ENCODE peak calls at places on chromosomes 2 and 18, in six cellular contexts. P is right cardiac atrium; H is brain microvascular endothelial cell; W is H1; A is fibroblast of lung; D is naive thymus-derived CD4-positive, alpha-beta T cell. I is an unnamed sample.

GRCh38 chr18:47680488-47680887 is 250.0 kb downstream of the SMAD2 start:
- DNase-seq in P (no peak), D (no peak), H (no peak), W (no peak), A (no peak), I (no peak)

GRCh38 chr2:100744589-100744988 is 75.3 kb upstream of the NPAS2 start:
- DNase-seq in P (no peak), A (peak; percentile 71), D (no peak), H (peak; percentile 64), W (no peak), I (no peak)

GRCh38 chr2:162327134-162327769 is 8.8 kb upstream of the IFIH1 start:
- DNase-seq in W (no peak), D (peak; percentile 18), A (no peak), H (no peak), P (no peak), I (no peak)

GRCh38 chr2:216665240-216665639 is 30.1 kb downstream of the IGFBP5 start:
- DNase-seq in W (no peak), D (no peak), P (no peak), H (no peak), A (peak; percentile 85), I (no peak)

GRCh38 chr2:40734797-40735196 is 282.9 kb upstream of the SLC8A1 start:
- DNase-seq in W (no peak), D (no peak), P (no peak), A (peak; percentile 79), H (peak; percentile 36), I (no peak)

GRCh38 chr2:9770308-9771100 is 72.8 kb upstream of the TAF1B start:
- DNase-seq in D (no peak), P (peak; percentile 71), W (peak; percentile 68), A (peak; percentile 69), H (peak; percentile 70), I (peak; percentile 72)

GRCh38 chr18:32889620-32890593 is 117.1 kb upstream of the KLHL14 start:
- DNase-seq in W (no peak), D (no peak), H (no peak), P (no peak), A (no peak), I (no peak)

GRCh38 chr2:161097157-161097556 is 63.1 kb upstream of the TANK start:
- DNase-seq in P (no peak), A (no peak), W (no peak), H (no peak), D (no peak), I (no peak)

GRCh38 chr18:28411806-28412205 is 234.9 kb upstream of the CDH2 start:
- DNase-seq in W (no peak), D (no peak), H (no peak), P (peak; percentile 57), A (peak; percentile 80), I (no peak)

GRCh38 chr2:237693281-237694039 is 66.1 kb downstream of the LRRFIP1 start:
- DNase-seq in W (no peak), H (no peak), D (peak; percentile 33), P (no peak), A (peak; percentile 81), I (no peak)

GRCh38 chr2:238695538-238695937 is 152.3 kb upstream of the TWIST2 start:
- DNase-seq in H (no peak), W (no peak), A (no peak), P (no peak), D (no peak), I (no peak)

GRCh38 chr2:10447300-10448207 is 573 bp downstream of the ODC1 start:
- DNase-seq in H (peak; percentile 30), W (no peak), A (peak; percentile 51), D (no peak), P (no peak), I (no peak)

GRCh38 chr18:40338284-40338683 is 1616.8 kb upstream of the PIK3C3 start:
- DNase-seq in A (no peak), H (no peak), W (no peak), P (no peak), D (no peak), I (no peak)

GRCh38 chr2:67108231-67108630 is 288.9 kb upstream of the ETAA1 start:
- DNase-seq in W (no peak), P (no peak), A (no peak), H (no peak), D (no peak), I (no peak)

GRCh38 chr2:207530160-207531023 is 630 bp downstream of the CREB1 start:
- DNase-seq in D (peak; percentile 77), P (peak; percentile 53), H (no peak), W (no peak), A (peak; percentile 25), I (no peak)

GRCh38 chr2:6452702-6453481 is 412.8 kb downstream of the CMPK2 start:
- DNase-seq in W (peak; percentile 5), A (peak; percentile 11), H (peak; percentile 2), D (no peak), P (no peak), I (peak; percentile 31)

GRCh38 chr2:170929686-170930050 is 615 bp downstream of the GORASP2 start:
- DNase-seq in P (peak; percentile 47), D (no peak), H (peak; percentile 16), A (peak; percentile 45), W (no peak), I (no peak)

GRCh38 chr2:71716697-71717624 is 263.6 kb downstream of the DYSF start:
- DNase-seq in P (peak; percentile 92), W (no peak), A (peak; percentile 85), D (no peak), H (peak; percentile 78), I (no peak)

GRCh38 chr2:15177103-15177502 is 384.0 kb downstream of the NBAS start:
- DNase-seq in W (no peak), D (peak; percentile 75), A (peak; percentile 94), P (no peak), H (peak; percentile 57), I (no peak)

GRCh38 chr2:231384970-231385369 is 10.5 kb upstream of the B3GNT7 start:
- DNase-seq in P (no peak), A (no peak), H (no peak), D (no peak), W (no peak), I (no peak)

GRCh38 chr18:38534073-38534472 is 968.5 kb upstream of the CELF4 start:
- DNase-seq in H (no peak), W (no peak), A (no peak), D (no peak), P (no peak), I (no peak)

GRCh38 chr18:11149441-11150270 is at the start of gene PIEZO2:
- DNase-seq in W (no peak), A (peak; percentile 54), P (peak; percentile 65), H (peak; percentile 69), D (no peak), I (no peak)

GRCh38 chr18:58202406-58202730 is 158.3 kb downstream of the NEDD4L start:
- DNase-seq in P (no peak), A (peak; percentile 70), H (peak; percentile 43), W (no peak), D (no peak), I (no peak)

GRCh38 chr2:53820711-53821110 is 33.9 kb downstream of the ERLEC1 start:
- DNase-seq in P (no peak), A (peak; percentile 37), D (no peak), H (no peak), W (no peak), I (no peak)

GRCh38 chr2:70960833-70961647 is 17.4 kb upstream of the ANKRD53 start:
- DNase-seq in P (no peak), A (no peak), H (no peak), D (no peak), W (no peak), I (no peak)

GRCh38 chr2:209629622-209630021 is 142.0 kb upstream of the UNC80 start:
- DNase-seq in A (peak; percentile 87), H (peak; percentile 60), W (no peak), D (no peak), P (no peak), I (no peak)

GRCh38 chr2:154699560-154699901 is 1.0 kb downstream of the KCNJ3 start:
- DNase-seq in H (no peak), D (no peak), A (no peak), P (no peak), W (no peak), I (no peak)

GRCh38 chr2:154698789-154699559 is 479 bp downstream of the KCNJ3 start:
- DNase-seq in W (no peak), D (no peak), P (no peak), H (no peak), A (no peak), I (no peak)

GRCh38 chr2:154698238-154698788 is at the start of gene KCNJ3:
- DNase-seq in D (no peak), H (no peak), P (no peak), A (no peak), W (no peak), I (no peak)

GRCh38 chr2:154696771-154697170 is 1.7 kb upstream of the KCNJ3 start:
- DNase-seq in D (no peak), P (no peak), H (no peak), A (no peak), W (no peak), I (no peak)

GRCh38 chr2:154697422-154698237 is 865 bp upstream of the KCNJ3 start:
- DNase-seq in H (no peak), A (peak; percentile 6), W (no peak), P (peak; percentile 37), D (no peak), I (no peak)
- H3K4me3 ChIP-seq in H (peak overlapping the region; percentile 44), A (no peak overlapping the region), W (peak overlapping the region; percentile 55), P (peak overlapping the region; percentile 68), D (no peak overlapping the region), I (peak overlapping the region; percentile 55)

GRCh38 chr2:122078451-122078850 is 323.0 kb downstream of the TSN start:
- DNase-seq in A (peak; percentile 78), D (no peak), P (no peak), H (no peak), W (no peak), I (no peak)
- H3K27ac ChIP-seq in A (no peak overlapping the region), D (no peak overlapping the region), P (no peak overlapping the region), H (no peak overlapping the region), W (no peak overlapping the region), I (no peak overlapping the region)

DNA sequence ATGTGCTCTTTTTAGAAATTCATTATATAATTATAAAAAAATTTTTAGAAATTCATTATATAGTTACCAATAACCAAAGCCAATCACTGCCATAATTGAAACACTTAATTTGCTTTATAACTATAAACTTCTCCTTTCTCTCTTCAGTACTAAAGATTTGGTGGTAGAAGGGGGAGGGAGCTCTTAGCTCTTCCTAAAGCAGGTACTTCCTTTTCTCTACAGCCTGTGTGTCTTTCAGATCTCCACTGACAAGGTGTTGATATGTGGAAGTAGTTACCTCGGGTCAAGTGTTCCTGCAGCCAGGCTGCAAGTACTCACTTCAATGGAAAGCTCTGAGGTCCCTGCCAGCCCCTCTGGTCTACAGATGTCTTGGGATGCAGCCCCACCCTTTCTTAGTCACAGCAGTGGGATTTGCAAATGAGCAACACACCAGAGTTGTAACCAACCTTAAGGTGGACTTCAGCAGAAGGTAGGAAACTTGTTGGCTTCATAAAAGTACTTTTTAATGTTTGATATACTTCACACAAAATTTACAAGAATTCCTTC is 690.0 kb downstream of the ARHGAP15 start:
- DNase-seq in A (peak; percentile 13), P (peak; percentile 35), W (no peak), D (no peak), H (no peak), I (no peak)
- H3K4me3 ChIP-seq in A (no peak overlapping the region), P (no peak overlapping the region), W (no peak overlapping the region), D (no peak overlapping the region), H (no peak overlapping the region), I (no peak overlapping the region)

DNA sequence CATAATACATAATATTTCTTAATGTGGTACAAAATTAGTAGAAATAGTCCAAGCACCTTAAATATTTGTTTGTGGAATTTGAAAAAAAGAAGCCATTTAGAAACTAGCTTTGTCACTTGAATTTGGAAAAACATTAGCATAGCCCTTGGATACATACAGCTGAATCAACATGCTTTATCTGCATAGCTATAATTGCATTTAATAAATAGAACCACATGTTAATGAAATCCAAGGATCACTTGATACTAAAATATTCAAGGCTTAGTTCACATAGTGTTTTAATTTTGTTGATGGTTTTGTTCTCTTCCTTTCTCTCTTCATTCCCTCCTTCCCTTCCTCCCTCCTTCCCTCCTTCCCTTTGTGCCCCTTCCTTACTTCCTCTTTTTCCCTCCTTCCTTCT is 169.4 kb upstream of the NRXN1 start:
- DNase-seq in P (no peak), H (no peak), W (no peak), D (no peak), A (no peak), I (no peak)
- H3K27ac ChIP-seq in P (no peak overlapping the region), H (no peak overlapping the region), W (no peak overlapping the region), D (no peak overlapping the region), A (no peak overlapping the region), I (no peak overlapping the region)